ENCODE peak calls at places on chromosomes 11 and 22, in five cellular contexts. V is cardiac fibroblast, X is dorsolateral prefrontal cortex, T is GM23338, B is fibroblast of lung. I is an unnamed sample.

GRCh38 chr11:131999084-131999483 is 628.7 kb downstream of the NTM start:
- DNase-seq in V (peak), X (no peak), T (peak), B (peak), I (no peak)

GRCh38 chr11:111660822-111661221 is 58.6 kb downstream of the SIK2 start:
- DNase-seq in V (no peak), X (no peak), T (no peak), B (no peak), I (no peak)

GRCh38 chr11:16956538-16957153 is 57.6 kb downstream of the PLEKHA7 start:
- DNase-seq in V (no peak), X (no peak), T (peak), B (no peak), I (no peak)

GRCh38 chr11:1561266-1561665 is 10.8 kb downstream of the DUSP8 start:
- DNase-seq in V (no peak), X (no peak), T (no peak), B (no peak), I (no peak)

GRCh38 chr11:101407324-101407723 is 176.5 kb downstream of the TRPC6 start:
- DNase-seq in V (peak), X (no peak), T (no peak), B (no peak), I (no peak)

GRCh38 chr11:134372961-134373360 is 39.1 kb downstream of the B3GAT1 start:
- DNase-seq in V (no peak), X (no peak), T (no peak), B (no peak), I (no peak)

GRCh38 chr11:79059171-79059570 is 381.7 kb downstream of the TENM4 start:
- DNase-seq in V (no peak), X (no peak), T (no peak), B (no peak), I (no peak)

GRCh38 chr11:12397953-12398352 is 20.6 kb downstream of the PARVA start:
- DNase-seq in V (peak), X (no peak), T (no peak), B (peak), I (no peak)

GRCh38 chr11:124917115-124917637 is 1.9 kb upstream of the HEPN1 start:
- DNase-seq in V (peak), X (peak), T (no peak), B (peak), I (no peak)

GRCh38 chr11:43543313-43543712 is 137.2 kb upstream of the HSD17B12 start:
- DNase-seq in V (no peak), X (no peak), T (no peak), B (no peak), I (no peak)

GRCh38 chr11:113026778-113027177 is 65.6 kb downstream of the NCAM1 start:
- DNase-seq in V (no peak), X (no peak), T (no peak), B (no peak), I (no peak)

GRCh38 chr22:49678137-49678841 is 149.4 kb downstream of the BRD1 start:
- DNase-seq in V (no peak), X (no peak), T (no peak), B (no peak), I (no peak)

GRCh38 chr11:74347381-74347780 is 35.9 kb upstream of the P4HA3 start:
- DNase-seq in V (peak), X (no peak), T (no peak), B (peak), I (no peak)

GRCh38 chr11:62217191-62217748 is 8.8 kb downstream of the SCGB2A1 start:
- DNase-seq in V (peak), X (no peak), T (peak), B (peak), I (peak)

GRCh38 chr11:64541131-64541530 is 49.9 kb upstream of the SLC22A12 start:
- DNase-seq in V (no peak), X (no peak), T (no peak), B (no peak), I (no peak)

GRCh38 chr11:62600367-62601113 is 1.1 kb downstream of the MTA2 start:
- DNase-seq in V (no peak), X (no peak), T (peak), B (no peak), I (no peak)

GRCh38 chr22:24011735-24012068 is 598 bp downstream of the CABIN1 start:
- DNase-seq in V (peak), X (no peak), T (peak), B (no peak), I (no peak)

GRCh38 chr22:46131151-46131587 is 19.2 kb upstream of the PPARA start:
- DNase-seq in V (no peak), X (no peak), T (peak), B (no peak), I (peak)

GRCh38 chr11:44774131-44774530 is 47.4 kb downstream of the TSPAN18 start:
- DNase-seq in V (peak), X (no peak), T (peak), B (no peak), I (no peak)

GRCh38 chr11:628056-628455 is 1.1 kb upstream of the SCT start:
- DNase-seq in V (no peak), X (no peak), T (no peak), B (no peak), I (no peak)

GRCh38 chr22:25219948-25220442 is 556 bp downstream of the CRYBB2 start:
- DNase-seq in V (no peak), X (no peak), T (no peak), B (no peak), I (no peak)

GRCh38 chr11:394034-394857 is at the start of gene PKP3:
- DNase-seq in V (peak), X (no peak), T (peak), B (peak), I (no peak)

GRCh38 chr11:60194511-60194910 is 11.6 kb upstream of the MS4A6A start:
- DNase-seq in V (no peak), X (no peak), T (no peak), B (no peak), I (no peak)

GRCh38 chr11:35412285-35412684 is 7.1 kb downstream of the SLC1A2 start:
- DNase-seq in V (peak), X (no peak), T (peak), B (no peak), I (peak)

GRCh38 chr22:22955866-22956535 is 68.4 kb downstream of the IGLL5 start:
- DNase-seq in V (peak), X (peak), T (peak), B (peak), I (peak)

GRCh38 chr11:74221816-74222215 is 50.7 kb downstream of the PPME1 start:
- DNase-seq in V (no peak), X (no peak), T (no peak), B (no peak), I (no peak)

GRCh38 chr11:57205046-57205671 is 23.4 kb downstream of the LRRC55 start:
- DNase-seq in V (peak), X (no peak), T (peak), B (peak), I (no peak)

GRCh38 chr22:46294784-46295183 is 1.9 kb upstream of the GTSE1 start:
- DNase-seq in V (no peak), X (no peak), T (no peak), B (no peak), I (no peak)

GRCh38 chr11:87299041-87299481 is 261.3 kb downstream of the TMEM135 start:
- DNase-seq in V (peak), X (no peak), T (no peak), B (no peak), I (no peak)

GRCh38 chr11:121892131-121892681 is 223.8 kb downstream of the BLID start:
- DNase-seq in V (peak), X (no peak), T (peak), B (peak), I (peak)

GRCh38 chr11:68677432-68677831 is 6.9 kb upstream of the GAL start:
- DNase-seq in V (peak), X (peak), T (peak), B (peak), I (no peak)

GRCh38 chr11:123357990-123358827 is 71.9 kb upstream of the GRAMD1B start:
- DNase-seq in V (peak), X (no peak), T (peak), B (peak), I (no peak)

GRCh38 chr22:47586038-47586437 is 823.6 kb downstream of the TBC1D22A start:
- DNase-seq in V (no peak), X (no peak), T (no peak), B (peak), I (no peak)

GRCh38 chr11:47863189-47863892 is 15.2 kb upstream of the NUP160 start:
- DNase-seq in V (peak), X (no peak), T (no peak), B (peak), I (no peak)

GRCh38 chr11:85685820-85686459 is at the start of gene CCDC89:
- DNase-seq in V (peak), X (peak), T (peak), B (peak), I (no peak)

GRCh38 chr11:122367809-122368231 is 251.8 kb upstream of the BLID start:
- DNase-seq in V (peak), X (no peak), T (no peak), B (peak), I (peak)

GRCh38 chr11:73795925-73796632 is 8.4 kb downstream of the MRPL48 start:
- DNase-seq in V (no peak), X (peak), T (peak), B (no peak), I (peak)

GRCh38 chr11:23932485-23932898 is 564.4 kb upstream of the LUZP2 start:
- DNase-seq in V (peak), X (no peak), T (no peak), B (peak), I (no peak)

GRCh38 chr11:66011239-66011784 is 496 bp upstream of the CST6 start:
- DNase-seq in V (peak), X (no peak), T (peak), B (no peak), I (no peak)
- H3K4me3 ChIP-seq in V (no peak), X (no peak), T (peak), B (no peak), I (no peak)

DNA sequence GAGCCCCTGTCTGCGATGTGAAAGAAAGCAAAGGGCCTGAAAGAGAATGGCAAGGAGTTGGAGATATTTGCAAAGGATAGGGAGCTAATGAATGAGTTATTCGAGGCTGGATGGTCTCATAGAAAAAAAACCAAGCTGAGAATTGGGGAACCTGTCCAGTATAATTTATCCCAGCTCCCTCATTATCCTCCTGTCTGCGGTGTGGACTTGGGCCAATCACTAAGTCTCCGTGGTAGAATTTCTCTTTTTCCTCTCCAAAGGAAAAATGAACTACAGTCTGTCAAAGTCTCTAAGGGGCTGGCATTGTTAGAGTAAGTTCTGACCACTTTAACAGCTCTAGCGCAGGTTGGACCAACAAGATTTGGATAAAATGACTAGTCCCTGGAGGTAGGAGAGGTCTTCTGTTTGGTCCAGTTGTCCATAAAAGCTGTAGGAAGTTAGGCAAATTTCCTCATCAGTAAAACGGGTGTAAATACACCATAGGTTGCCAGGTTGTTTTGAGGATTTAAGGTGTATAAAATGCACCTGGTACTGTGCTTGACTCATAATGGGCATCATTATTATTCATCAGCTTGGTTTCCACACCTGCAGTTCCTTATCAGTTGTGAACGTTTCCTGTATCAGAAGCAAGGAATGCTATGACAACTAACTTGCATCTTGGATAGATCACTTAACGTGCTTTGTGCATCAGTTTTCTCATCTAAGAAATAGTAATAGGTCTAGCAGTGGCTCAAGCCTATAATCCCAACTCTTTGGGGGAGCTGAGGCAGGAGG is 10.3 kb upstream of the CDON start:
- DNase-seq in V (no peak), X (no peak), T (no peak), B (no peak), I (no peak)
- H3K4me3 ChIP-seq in V (no peak), X (no peak), T (peak), B (no peak), I (no peak)

DNA sequence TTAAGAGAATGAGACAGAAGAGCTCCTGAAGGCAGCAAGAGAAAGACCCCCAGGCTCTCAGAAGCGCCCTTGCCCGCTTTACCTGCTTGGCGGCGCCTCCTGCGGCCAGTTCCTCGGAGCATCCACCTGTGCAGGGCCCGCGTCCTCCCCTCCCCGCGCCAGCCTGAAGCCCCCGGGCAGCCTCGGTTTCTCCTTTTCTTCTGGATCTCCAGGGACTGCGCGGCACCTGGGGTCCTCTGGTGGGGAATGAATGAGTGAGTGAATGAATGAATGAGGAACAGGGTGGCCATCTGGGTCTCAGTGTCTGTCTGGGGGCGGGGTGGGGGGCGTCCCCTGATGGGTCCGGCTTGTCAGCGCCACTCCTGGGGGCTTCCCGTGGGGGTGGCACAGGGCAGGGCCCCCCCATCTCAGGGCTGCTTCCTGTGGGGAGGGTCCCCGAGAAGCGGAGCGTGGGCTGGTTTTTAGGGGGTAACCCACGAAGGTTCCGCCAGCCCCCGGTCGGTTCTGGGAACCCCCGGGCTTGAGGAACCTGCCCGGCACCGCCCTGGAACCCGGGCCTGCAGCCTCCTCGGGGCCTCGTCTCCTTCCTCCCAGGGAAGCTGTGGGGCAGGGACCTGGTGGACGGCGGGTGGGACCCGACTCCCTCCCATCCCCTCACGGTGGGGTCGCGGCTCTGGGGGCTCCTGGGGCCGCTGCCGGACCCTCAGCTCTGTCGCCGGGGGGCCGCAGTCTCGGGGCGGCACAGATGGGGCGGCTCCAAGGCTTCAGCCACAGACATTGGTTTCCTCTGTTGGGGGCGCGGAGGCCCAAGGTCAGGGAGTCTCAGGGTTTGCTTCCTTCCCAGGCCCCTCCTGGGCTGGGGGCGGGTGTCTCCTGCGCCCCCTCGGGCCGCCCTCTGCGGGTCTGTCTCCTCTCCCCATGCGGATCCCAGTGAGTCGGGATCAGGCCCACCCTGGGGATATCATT is 8.3 kb upstream of the KRTAP5-7 start:
- DNase-seq in V (no peak), X (no peak), T (no peak), B (no peak), I (no peak)
- H3K4me3 ChIP-seq in V (no peak), X (no peak), T (no peak), B (no peak), I (no peak)

GRCh38 chr22:31750365-31751284 is 693 bp upstream of the PRR14L start:
- DNase-seq in V (no peak), X (no peak), T (no peak), B (no peak), I (no peak)

GRCh38 chr22:31749636-31750364 is at the start of gene PRR14L:
- DNase-seq in V (peak), X (peak), T (peak), B (peak), I (peak)

GRCh38 chr22:31743871-31744270 is 6.1 kb downstream of the PRR14L start:
- DNase-seq in V (no peak), X (no peak), T (no peak), B (no peak), I (no peak)

GRCh38 chr22:31748490-31748889 is 1.4 kb downstream of the PRR14L start:
- DNase-seq in V (no peak), X (no peak), T (peak), B (no peak), I (no peak)

GRCh38 chr22:31747441-31747840 is 2.5 kb downstream of the PRR14L start:
- DNase-seq in V (no peak), X (no peak), T (no peak), B (no peak), I (no peak)
- H3K4me3 ChIP-seq in V (no peak), X (no peak), T (peak), B (peak), I (peak)

GRCh38 chr11:2791521-2792375 is 92.0 kb upstream of the KCNQ1OT1 start:
- DNase-seq in V (no peak), X (peak), T (peak), B (no peak), I (no peak)
- H3K4me3 ChIP-seq in V (no peak), X (peak), T (peak), B (no peak), I (no peak)

GRCh38 chr22:29479417-29480261 is at the start of gene NEFH:
- DNase-seq in V (no peak), X (peak), T (peak), B (no peak), I (no peak)
- H3K4me3 ChIP-seq in V (no peak), X (peak), T (peak), B (peak), I (no peak)

DNA sequence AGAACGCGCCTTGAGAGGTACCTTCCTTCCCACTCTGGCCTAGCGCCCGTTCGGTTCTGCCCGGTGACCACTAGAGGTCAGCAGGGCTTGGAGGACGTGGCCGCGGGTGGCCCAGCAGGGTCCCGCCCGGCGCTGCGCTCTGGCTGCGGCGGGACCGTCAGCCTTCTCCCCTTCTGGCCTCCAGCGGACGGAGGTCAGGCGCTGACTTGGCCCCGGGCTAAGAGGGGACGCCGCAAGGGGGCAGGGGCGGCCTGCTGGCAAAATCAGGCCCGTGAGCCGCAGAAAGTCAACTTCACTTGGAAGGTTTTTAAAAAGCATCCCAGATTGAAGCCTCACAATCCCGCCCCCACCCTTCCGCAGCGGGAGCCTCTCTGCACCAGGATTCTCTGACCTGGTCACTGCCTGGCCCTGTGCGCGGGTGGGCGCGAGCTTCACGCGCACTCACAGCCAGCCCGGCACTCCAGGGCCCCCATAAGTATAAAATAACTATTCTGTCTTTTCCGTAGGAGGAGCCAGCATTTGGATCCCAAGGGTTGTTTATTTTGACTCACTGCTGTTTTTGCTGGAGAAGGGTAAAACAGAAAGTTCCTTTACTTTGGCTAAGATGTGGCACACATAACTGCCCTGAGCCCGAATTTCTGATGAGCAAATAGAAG is 23.2 kb upstream of the ZBTB16 start:
- DNase-seq in V (peak), X (peak), T (peak), B (peak), I (peak)
- H3K4me3 ChIP-seq in V (peak), X (peak), T (peak), B (peak), I (no peak)

GRCh38 chr11:120522021-120522420 is 10.5 kb downstream of the GRIK4 start:
- DNase-seq in V (no peak), X (no peak), T (no peak), B (no peak), I (no peak)

GRCh38 chr11:120524536-120525085 is 13.1 kb downstream of the GRIK4 start:
- DNase-seq in V (no peak), X (no peak), T (no peak), B (no peak), I (no peak)

GRCh38 chr11:120521176-120521575 is 9.6 kb downstream of the GRIK4 start:
- DNase-seq in V (no peak), X (no peak), T (no peak), B (no peak), I (no peak)

GRCh38 chr11:120522736-120523135 is 11.2 kb downstream of the GRIK4 start:
- DNase-seq in V (no peak), X (no peak), T (no peak), B (no peak), I (no peak)

GRCh38 chr11:120523196-120523595 is 11.6 kb downstream of the GRIK4 start:
- DNase-seq in V (no peak), X (no peak), T (peak), B (no peak), I (no peak)
- H3K4me3 ChIP-seq in V (no peak), X (no peak), T (no peak), B (no peak), I (no peak)

DNA sequence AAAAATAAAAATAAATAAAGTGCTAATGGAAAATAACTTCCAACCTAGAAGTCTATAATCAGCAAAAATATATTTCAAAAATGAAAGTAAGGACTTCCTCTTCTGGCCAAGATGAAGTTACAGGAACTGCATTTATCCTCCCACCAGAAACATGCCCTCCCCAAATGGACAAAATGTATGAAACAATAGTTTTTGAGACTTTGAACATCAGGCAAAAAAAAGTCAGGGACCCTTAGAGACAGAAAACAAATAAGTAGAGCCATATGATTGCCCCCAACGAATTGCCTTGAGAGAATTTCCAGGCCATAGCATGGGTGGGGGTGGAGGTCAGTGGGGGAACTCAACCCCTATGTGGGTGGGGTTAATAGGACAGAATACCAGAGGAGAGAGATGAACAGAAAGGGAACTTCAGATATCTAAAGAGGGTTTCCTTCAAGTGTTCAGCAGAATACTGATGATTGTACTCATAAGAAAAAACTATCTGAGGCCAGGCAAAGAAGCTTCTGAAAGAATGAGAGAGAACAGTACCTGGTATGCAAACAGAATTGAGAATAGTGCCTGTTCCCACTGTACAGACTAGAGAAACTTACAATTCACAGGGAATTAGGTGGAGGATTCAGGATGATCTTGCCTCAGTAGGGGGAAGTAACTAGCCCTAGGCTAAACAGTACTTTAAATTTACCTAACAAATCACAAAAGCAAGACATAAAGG is 26.6 kb upstream of the IL10RA start:
- DNase-seq in V (no peak), X (no peak), T (no peak), B (no peak), I (no peak)
- H3K4me3 ChIP-seq in V (no peak), X (no peak), T (no peak), B (no peak), I (no peak)